ENCODE peak calls at places on chromosomes 1 and 21, in nine cellular contexts. Y is right lobe of liver; T is anterior cingulate cortex; V is stimulated activated CD8-positive, alpha-beta memory T cell treated with anti-CD3 and anti-CD28 coated beads, Interleukin-7, amount 100 ng/mL, for 1 hour; B is pancreas; G is mucosa of gallbladder; M is stimulated activated effector memory CD8-positive, alpha-beta T cell treated with anti-CD3 and anti-CD28 coated beads, Interleukin-12 subunit alpha, Interleukin-12 subunit beta, amount 100 ng/mL, for 72 hours; W is CD8-positive, alpha-beta T cell; O is psoas muscle. F is an unnamed sample.

GRCh38 chr1:247639381-247639981 is 34.1 kb downstream of the OR2G3 start:
- DNase-seq in Y (peak), T (no peak), V (no peak), B (peak), G (peak), M (no peak), W (peak), O (peak), F (peak)

GRCh38 chr1:24714859-24715520 is 30.3 kb upstream of the CLIC4 start:
- DNase-seq in Y (no peak), T (peak), V (no peak), B (no peak), G (no peak), M (no peak), W (no peak), O (no peak), F (no peak)

GRCh38 chr1:46181343-46182260 is 5.3 kb upstream of the P3R3URF start:
- DNase-seq in Y (no peak), T (no peak), V (no peak), B (no peak), G (no peak), M (no peak), W (no peak), O (no peak), F (no peak)

GRCh38 chr1:212760126-212760823 is 31.3 kb downstream of the NSL1 start:
- DNase-seq in Y (no peak), T (no peak), V (no peak), B (no peak), G (no peak), M (peak), W (peak), O (no peak), F (peak)

GRCh38 chr1:173330149-173330951 is 123.2 kb upstream of the TNFSF4 start:
- DNase-seq in Y (no peak), T (no peak), V (no peak), B (no peak), G (no peak), M (no peak), W (no peak), O (no peak), F (no peak)

GRCh38 chr1:95197616-95198252 is 36.3 kb upstream of the RWDD3 start:
- DNase-seq in Y (no peak), T (no peak), V (no peak), B (no peak), G (no peak), M (no peak), W (no peak), O (no peak), F (no peak)

GRCh38 chr1:32172621-32173245 is 6.7 kb upstream of the TXLNA start:
- DNase-seq in Y (no peak), T (no peak), V (no peak), B (no peak), G (no peak), M (no peak), W (no peak), O (no peak), F (no peak)

GRCh38 chr1:6247651-6248050 is 3.7 kb downstream of the HES3 start:
- DNase-seq in Y (no peak), T (no peak), V (no peak), B (no peak), G (no peak), M (no peak), W (no peak), O (peak), F (no peak)

GRCh38 chr1:14941865-14942264 is 211.7 kb upstream of the TMEM51 start:
- DNase-seq in Y (no peak), T (no peak), V (no peak), B (no peak), G (no peak), M (no peak), W (no peak), O (peak), F (no peak)

GRCh38 chr1:244356371-244356770 is 95.3 kb downstream of the ADSS2 start:
- DNase-seq in Y (no peak), T (no peak), V (no peak), B (no peak), G (no peak), M (no peak), W (no peak), O (no peak), F (no peak)

GRCh38 chr1:111415461-111415860 is 12.1 kb downstream of the OVGP1 start:
- DNase-seq in Y (no peak), T (no peak), V (no peak), B (no peak), G (no peak), M (no peak), W (no peak), O (no peak), F (no peak)

GRCh38 chr1:170881268-170882265 is 53.8 kb upstream of the MROH9 start:
- DNase-seq in Y (no peak), T (no peak), V (no peak), B (no peak), G (no peak), M (no peak), W (no peak), O (no peak), F (no peak)

GRCh38 chr1:44740179-44740617 is 561 bp downstream of the KIF2C start:
- DNase-seq in Y (no peak), T (no peak), V (no peak), B (no peak), G (no peak), M (no peak), W (no peak), O (no peak), F (no peak)

GRCh38 chr1:115182012-115182715 is 92.9 kb upstream of the TSPAN2 start:
- DNase-seq in Y (no peak), T (no peak), V (no peak), B (no peak), G (no peak), M (no peak), W (no peak), O (no peak), F (no peak)

GRCh38 chr1:156584813-156585212 is 5.3 kb downstream of the TTC24 start:
- DNase-seq in Y (no peak), T (no peak), V (no peak), B (peak), G (no peak), M (no peak), W (no peak), O (no peak), F (no peak)

GRCh38 chr1:212225416-212225815 is 59.8 kb upstream of the PPP2R5A start:
- DNase-seq in Y (no peak), T (no peak), V (peak), B (no peak), G (no peak), M (peak), W (peak), O (no peak), F (no peak)

GRCh38 chr21:28821276-28822063 is 171.2 kb downstream of the LTN1 start:
- DNase-seq in Y (no peak), T (no peak), V (no peak), B (no peak), G (no peak), M (no peak), W (no peak), O (no peak), F (no peak)

GRCh38 chr1:11929849-11930248 is 3.6 kb upstream of the KIAA2013 start:
- DNase-seq in Y (peak), T (no peak), V (no peak), B (peak), G (peak), M (no peak), W (no peak), O (peak), F (peak)

GRCh38 chr1:35032384-35032739 is 617 bp upstream of the ZMYM6 start:
- DNase-seq in Y (no peak), T (no peak), V (no peak), B (no peak), G (no peak), M (no peak), W (no peak), O (no peak), F (no peak)

GRCh38 chr1:111739222-111739983 is at the start of gene INKA2:
- DNase-seq in Y (peak), T (peak), V (peak), B (peak), G (peak), M (peak), W (peak), O (peak), F (peak)

GRCh38 chr1:32771561-32772280 is 45.4 kb downstream of the YARS1 start:
- DNase-seq in Y (no peak), T (no peak), V (no peak), B (peak), G (no peak), M (no peak), W (no peak), O (no peak), F (no peak)

GRCh38 chr21:42423197-42423675 is 19.5 kb downstream of the UBASH3A start:
- DNase-seq in Y (no peak), T (no peak), V (no peak), B (no peak), G (no peak), M (peak), W (peak), O (no peak), F (no peak)

GRCh38 chr1:71081697-71082080 is 854 bp upstream of the ZRANB2 start:
- DNase-seq in Y (no peak), T (no peak), V (no peak), B (peak), G (no peak), M (peak), W (peak), O (no peak), F (no peak)

GRCh38 chr1:203269654-203270020 is 35.7 kb upstream of the BTG2 start:
- DNase-seq in Y (no peak), T (no peak), V (no peak), B (no peak), G (no peak), M (no peak), W (no peak), O (no peak), F (no peak)

GRCh38 chr1:115168026-115168425 is 78.7 kb upstream of the TSPAN2 start:
- DNase-seq in Y (no peak), T (no peak), V (no peak), B (no peak), G (no peak), M (no peak), W (no peak), O (no peak), F (no peak)

GRCh38 chr1:109613396-109614147 is 5.8 kb downstream of the GNAT2 start:
- DNase-seq in Y (no peak), T (no peak), V (no peak), B (no peak), G (no peak), M (no peak), W (no peak), O (no peak), F (no peak)

GRCh38 chr1:245874942-245875580 is 632.0 kb downstream of the SMYD3 start:
- DNase-seq in Y (peak), T (no peak), V (no peak), B (peak), G (peak), M (no peak), W (no peak), O (no peak), F (peak)

GRCh38 chr1:244067893-244068292 is 16.8 kb downstream of the ZBTB18 start:
- DNase-seq in Y (no peak), T (no peak), V (no peak), B (no peak), G (peak), M (no peak), W (no peak), O (no peak), F (no peak)

GRCh38 chr1:54016343-54017282 is 1.4 kb downstream of the LDLRAD1 start:
- DNase-seq in Y (peak), T (no peak), V (no peak), B (no peak), G (peak), M (no peak), W (no peak), O (no peak), F (peak)

GRCh38 chr1:8962812-8963669 is 17.4 kb downstream of the CA6 start:
- DNase-seq in Y (no peak), T (no peak), V (no peak), B (no peak), G (peak), M (peak), W (peak), O (no peak), F (peak)

GRCh38 chr1:156677616-156678596 is 699 bp upstream of the NES start:
- DNase-seq in Y (no peak), T (no peak), V (no peak), B (no peak), G (peak), M (no peak), W (peak), O (peak), F (peak)

GRCh38 chr1:212860713-212861581 is 2.9 kb downstream of the FLVCR1 start:
- DNase-seq in Y (no peak), T (no peak), V (no peak), B (no peak), G (no peak), M (no peak), W (no peak), O (no peak), F (no peak)

GRCh38 chr1:246165826-246166709 is 341.0 kb downstream of the SMYD3 start:
- DNase-seq in Y (no peak), T (no peak), V (no peak), B (no peak), G (no peak), M (no peak), W (no peak), O (no peak), F (no peak)

GRCh38 chr1:221335161-221336101 is 406.5 kb downstream of the DUSP10 start:
- DNase-seq in Y (no peak), T (no peak), V (no peak), B (no peak), G (peak), M (no peak), W (no peak), O (peak), F (peak)

GRCh38 chr1:161071886-161072371 is 2.2 kb upstream of the ARHGAP30 start:
- DNase-seq in Y (no peak), T (no peak), V (no peak), B (peak), G (no peak), M (peak), W (peak), O (peak), F (peak)

GRCh38 chr1:98653186-98653585 is 8.3 kb upstream of the SNX7 start:
- DNase-seq in Y (no peak), T (no peak), V (no peak), B (no peak), G (no peak), M (no peak), W (no peak), O (no peak), F (no peak)

GRCh38 chr1:204617256-204618147 is 68.0 kb downstream of the LRRN2 start:
- DNase-seq in Y (no peak), T (no peak), V (no peak), B (no peak), G (no peak), M (no peak), W (no peak), O (no peak), F (no peak)

GRCh38 chr1:220281159-220281574 is 8.9 kb upstream of the RAB3GAP2 start:
- DNase-seq in Y (no peak), T (no peak), V (no peak), B (no peak), G (no peak), M (no peak), W (no peak), O (no peak), F (no peak)